ENCODE peak calls at places on chromosomes 11 and 22, in seven cellular contexts. P, I, M, F, O, Y and G are unnamed samples.

GRCh38 chr22:18060646-18061620 is 16.9 kb upstream of the PEX26 start:
- DNase-seq in M (no peak), O (no peak), I (no peak), Y (no peak), F (peak; percentile 74), P (peak; percentile 68), G (no peak)

GRCh38 chr11:76247091-76247490 is 40.8 kb upstream of the WNT11 start:
- DNase-seq in P (no peak), F (no peak), I (no peak), M (no peak), Y (no peak), O (no peak), G (no peak)

GRCh38 chr22:35043251-35043931 is 22.6 kb upstream of the ISX start:
- DNase-seq in I (no peak), O (no peak), Y (peak; percentile 22), F (no peak), P (no peak), M (no peak), G (no peak)

GRCh38 chr22:46774456-46775363 is 12.3 kb downstream of the TBC1D22A start:
- DNase-seq in I (peak; percentile 80), M (no peak), F (no peak), Y (no peak), P (peak; percentile 91), O (no peak), G (no peak)

GRCh38 chr11:6206456-6207180 is 1.3 kb downstream of the C11orf42 start:
- DNase-seq in M (no peak), I (no peak), F (no peak), Y (no peak), O (no peak), P (no peak), G (no peak)

GRCh38 chr22:35330258-35330861 is 30.7 kb downstream of the TOM1 start:
- DNase-seq in Y (no peak), M (peak; percentile 45), O (peak; percentile 53), F (no peak), I (peak; percentile 79), P (peak; percentile 92), G (peak; percentile 64)

GRCh38 chr11:117071344-117071787 is 26.9 kb downstream of the SIK3 start:
- DNase-seq in M (peak; percentile 74), P (no peak), O (peak; percentile 93), I (no peak), Y (no peak), F (no peak), G (peak; percentile 55)

GRCh38 chr11:71452354-71453020 is 516 bp upstream of the NADSYN1 start:
- DNase-seq in M (peak; percentile 57), F (no peak), I (peak; percentile 66), P (peak; percentile 91), O (peak; percentile 55), Y (no peak), G (peak; percentile 75)

GRCh38 chr22:44622147-44622427 is 79.9 kb upstream of the PRR5 start:
- DNase-seq in M (no peak), F (no peak), P (peak; percentile 70), O (peak; percentile 6), I (no peak), Y (peak; percentile 20), G (peak; percentile 29)

GRCh38 chr11:15969281-15969680 is 387.1 kb downstream of the SOX6 start:
- DNase-seq in M (peak; percentile 65), P (no peak), Y (peak; percentile 67), O (peak; percentile 91), F (peak; percentile 35), I (no peak), G (peak; percentile 68)

GRCh38 chr11:102347526-102348331 is 715 bp downstream of the BIRC2 start:
- DNase-seq in F (no peak), O (peak; percentile 84), M (peak; percentile 47), I (no peak), P (no peak), Y (peak; percentile 16), G (peak; percentile 64)

GRCh38 chr11:4926607-4927006 is 2.5 kb upstream of the OR51G1 start:
- DNase-seq in O (no peak), M (no peak), P (no peak), F (no peak), I (no peak), Y (no peak), G (no peak)

GRCh38 chr11:7964873-7965272 is 374 bp downstream of the NLRP10 start:
- DNase-seq in P (no peak), Y (no peak), I (no peak), M (no peak), O (no peak), F (no peak), G (no peak)

GRCh38 chr22:37030560-37031281 is 11.2 kb downstream of the MPST start:
- DNase-seq in M (no peak), I (no peak), Y (no peak), P (no peak), F (no peak), O (no peak), G (no peak)

GRCh38 chr11:17864478-17864941 is 129.9 kb downstream of the KCNC1 start:
- DNase-seq in Y (peak; percentile 53), I (no peak), P (no peak), F (peak; percentile 9), O (peak; percentile 14), M (peak; percentile 87), G (peak; percentile 33)

GRCh38 chr11:35021589-35021988 is 105.2 kb downstream of the PDHX start:
- DNase-seq in M (no peak), F (no peak), Y (no peak), I (no peak), P (no peak), O (no peak), G (no peak)

GRCh38 chr11:36192723-36193619 is 96.3 kb downstream of the COMMD9 start:
- DNase-seq in Y (peak; percentile 39), F (no peak), M (no peak), P (no peak), I (no peak), O (no peak), G (no peak)

GRCh38 chr11:113895367-113896155 is 9.0 kb upstream of the HTR3B start:
- DNase-seq in F (no peak), I (no peak), P (no peak), O (no peak), M (peak; percentile 69), Y (no peak), G (no peak)

GRCh38 chr22:41524809-41525449 is 19.3 kb downstream of the POLR3H start:
- DNase-seq in M (no peak), P (peak; percentile 88), F (no peak), O (no peak), I (peak; percentile 63), Y (no peak), G (no peak)

GRCh38 chr11:119933584-119933983 is 204.3 kb downstream of the TRIM29 start:
- DNase-seq in F (no peak), M (no peak), P (no peak), I (no peak), Y (no peak), O (no peak), G (no peak)

GRCh38 chr11:16397355-16397754 is 41.0 kb upstream of the SOX6 start:
- DNase-seq in Y (no peak), I (no peak), P (no peak), F (no peak), M (no peak), O (no peak), G (no peak)

GRCh38 chr22:48444320-48445112 is 1383.2 kb downstream of the BRD1 start:
- DNase-seq in O (no peak), F (no peak), P (peak; percentile 78), M (no peak), I (no peak), Y (no peak), G (no peak)

GRCh38 chr11:133906746-133907145 is 50.0 kb downstream of the IGSF9B start:
- DNase-seq in P (peak; percentile 56), F (no peak), Y (no peak), M (no peak), O (no peak), I (no peak), G (no peak)
- TF ChIP-seq POLR2A in P (no peak), F (no peak), Y (no peak), M (no peak), O (no peak), I (no peak), G (no peak)

GRCh38 chr22:49934144-49934890 is 15.9 kb downstream of the CRELD2 start:
- DNase-seq in I (peak; percentile 65), M (peak; percentile 94), F (no peak), P (peak; percentile 91), Y (peak; percentile 45), O (peak; percentile 12), G (peak; percentile 87)
- TF ChIP-seq POLR2A in I (peak; percentile 13), M (no peak), F (no peak), P (no peak), Y (no peak), O (no peak), G (peak; percentile 56)

GRCh38 chr11:61967924-61968757 is 707 bp upstream of the FTH1 start:
- DNase-seq in I (peak; percentile 48), Y (peak; percentile 31), F (no peak), M (peak; percentile 45), O (peak; percentile 85), P (peak; percentile 91), G (peak; percentile 46)

GRCh38 chr11:61967177-61967923 is at the start of gene FTH1:
- DNase-seq in Y (peak; percentile 90), F (peak; percentile 77), O (peak; percentile 98), P (peak; percentile 97), I (peak; percentile 89), M (peak; percentile 92), G (peak; percentile 95)

GRCh38 chr11:61964941-61965282 is 2.5 kb downstream of the FTH1 start:
- DNase-seq in Y (no peak), I (no peak), O (no peak), M (no peak), P (no peak), F (no peak), G (no peak)

GRCh38 chr11:61968758-61969390 is 1.4 kb upstream of the FTH1 start:
- DNase-seq in I (no peak), O (no peak), Y (no peak), M (no peak), P (peak; percentile 72), F (no peak), G (no peak)

DNA sequence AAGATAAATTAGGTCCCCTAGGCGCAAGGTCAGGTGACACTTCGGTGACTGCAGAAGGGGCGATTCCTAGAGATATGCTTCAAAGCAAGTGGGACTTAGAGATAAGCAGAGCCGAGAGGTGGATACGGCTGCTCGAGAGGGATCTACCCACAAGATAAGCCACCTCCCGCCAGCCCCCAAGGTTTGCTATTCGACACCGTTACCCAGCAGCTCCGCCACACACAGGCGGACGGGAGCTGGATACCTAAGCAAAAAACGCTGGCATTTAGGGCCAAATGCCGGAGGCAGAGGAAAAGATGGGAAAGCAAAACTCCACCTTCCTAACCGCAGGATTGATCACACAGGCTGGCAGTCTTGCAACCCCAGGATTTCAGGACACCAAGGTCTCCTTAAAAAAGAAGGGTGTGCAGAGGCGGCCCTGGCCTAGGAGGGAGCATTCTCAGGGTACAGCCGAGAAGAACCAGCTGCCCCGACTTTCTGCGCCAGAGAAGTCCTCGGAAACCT is 709 bp downstream of the FTH1 start:
- DNase-seq in I (no peak), Y (peak; percentile 71), P (peak; percentile 85), M (no peak), F (no peak), O (peak; percentile 93), G (peak; percentile 46)
- TF ChIP-seq POLR2A in I (no peak), Y (no peak), P (no peak), M (no peak), F (no peak), O (peak; percentile 91), G (no peak)

DNA sequence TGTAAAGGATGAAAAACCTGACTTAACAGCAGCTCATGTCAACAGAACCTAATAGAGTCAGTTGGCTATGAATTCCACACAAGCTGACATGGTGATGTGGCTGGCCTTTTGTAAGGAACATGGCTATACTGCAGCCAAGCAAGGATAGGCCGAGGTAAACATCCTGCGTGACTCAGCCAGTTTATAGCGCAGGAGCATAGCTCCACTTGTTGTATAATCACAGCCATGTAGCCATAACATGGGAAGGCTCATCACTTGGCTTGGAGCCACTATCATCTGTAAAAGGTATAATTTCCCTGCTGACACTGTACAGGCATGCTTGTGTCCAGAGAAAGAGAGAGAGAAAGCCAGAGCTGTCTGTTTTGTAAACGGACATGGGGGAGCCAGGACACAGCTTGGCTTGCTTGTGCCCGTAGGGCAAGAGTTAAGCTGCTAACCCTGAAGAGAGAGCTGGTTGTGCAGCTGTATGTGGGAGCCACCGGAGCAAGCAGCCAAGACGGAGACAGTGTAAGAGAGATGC is 104.4 kb upstream of the PLET1 start:
- DNase-seq in F (no peak), I (no peak), P (no peak), M (no peak), Y (no peak), O (no peak), G (no peak)
- TF ChIP-seq POLR2A in F (no peak), I (no peak), P (no peak), M (no peak), Y (no peak), O (no peak), G (no peak)